ENCODE peak calls at places on chromosomes 16 and 17, in ten cellular contexts. One of them, this sample, is unnamed.

GRCh38 chr16:76277099-76278030 is at the start of gene CNTNAP4:
- DNase-seq in anterior cingulate cortex: peak
- DNase-seq in cardiac muscle cell: peak
- DNase-seq in neural progenitor cell: peak
- DNase-seq in T-cell: no peak
- DNase-seq in IMR-90: no peak
- DNase-seq in CD4-positive, CD25-positive, alpha-beta regulatory T cell: no peak
- DNase-seq in colonic mucosa: no peak
- DNase-seq in lower leg skin: peak
- DNase-seq in T follicular helper cell: no peak
- DNase-seq in this sample: no peak

GRCh38 chr16:17578921-17579876 is 108.4 kb upstream of the XYLT1 start:
- DNase-seq in anterior cingulate cortex: no peak
- DNase-seq in cardiac muscle cell: peak
- DNase-seq in neural progenitor cell: peak
- DNase-seq in T-cell: peak
- DNase-seq in IMR-90: peak
- DNase-seq in CD4-positive, CD25-positive, alpha-beta regulatory T cell: peak
- DNase-seq in colonic mucosa: peak
- DNase-seq in lower leg skin: peak
- DNase-seq in T follicular helper cell: peak
- DNase-seq in this sample: peak

GRCh38 chr17:7992516-7992915 is 9.9 kb upstream of the GUCY2D start:
- DNase-seq in anterior cingulate cortex: no peak
- DNase-seq in cardiac muscle cell: no peak
- DNase-seq in neural progenitor cell: no peak
- DNase-seq in T-cell: no peak
- DNase-seq in IMR-90: peak
- DNase-seq in CD4-positive, CD25-positive, alpha-beta regulatory T cell: no peak
- DNase-seq in colonic mucosa: no peak
- DNase-seq in lower leg skin: no peak
- DNase-seq in T follicular helper cell: no peak
- DNase-seq in this sample: no peak

GRCh38 chr17:82333279-82334171 is at the start of gene SECTM1:
- DNase-seq in anterior cingulate cortex: no peak
- DNase-seq in cardiac muscle cell: peak
- DNase-seq in neural progenitor cell: peak
- DNase-seq in T-cell: no peak
- DNase-seq in IMR-90: peak
- DNase-seq in CD4-positive, CD25-positive, alpha-beta regulatory T cell: no peak
- DNase-seq in colonic mucosa: peak
- DNase-seq in lower leg skin: peak
- DNase-seq in T follicular helper cell: no peak
- DNase-seq in this sample: no peak

GRCh38 chr17:50280068-50280467 is 5.8 kb downstream of the TMEM92 start:
- DNase-seq in anterior cingulate cortex: no peak
- DNase-seq in cardiac muscle cell: no peak
- DNase-seq in neural progenitor cell: no peak
- DNase-seq in T-cell: no peak
- DNase-seq in IMR-90: no peak
- DNase-seq in CD4-positive, CD25-positive, alpha-beta regulatory T cell: no peak
- DNase-seq in colonic mucosa: peak
- DNase-seq in lower leg skin: no peak
- DNase-seq in T follicular helper cell: no peak
- DNase-seq in this sample: no peak

GRCh38 chr16:64893386-64893785 is 228.5 kb downstream of the CDH11 start:
- DNase-seq in anterior cingulate cortex: no peak
- DNase-seq in cardiac muscle cell: no peak
- DNase-seq in neural progenitor cell: no peak
- DNase-seq in T-cell: no peak
- DNase-seq in IMR-90: peak
- DNase-seq in CD4-positive, CD25-positive, alpha-beta regulatory T cell: no peak
- DNase-seq in colonic mucosa: no peak
- DNase-seq in lower leg skin: no peak
- DNase-seq in T follicular helper cell: no peak
- DNase-seq in this sample: no peak

GRCh38 chr17:74663566-74663965 is 40.0 kb upstream of the CD300E start:
- DNase-seq in anterior cingulate cortex: no peak
- DNase-seq in cardiac muscle cell: peak
- DNase-seq in neural progenitor cell: no peak
- DNase-seq in T-cell: no peak
- DNase-seq in IMR-90: no peak
- DNase-seq in CD4-positive, CD25-positive, alpha-beta regulatory T cell: no peak
- DNase-seq in colonic mucosa: no peak
- DNase-seq in lower leg skin: no peak
- DNase-seq in T follicular helper cell: no peak
- DNase-seq in this sample: no peak

GRCh38 chr17:15920758-15921239 is 24.1 kb upstream of the ADORA2B start:
- DNase-seq in anterior cingulate cortex: no peak
- DNase-seq in cardiac muscle cell: peak
- DNase-seq in neural progenitor cell: no peak
- DNase-seq in T-cell: no peak
- DNase-seq in IMR-90: peak
- DNase-seq in CD4-positive, CD25-positive, alpha-beta regulatory T cell: no peak
- DNase-seq in colonic mucosa: no peak
- DNase-seq in lower leg skin: no peak
- DNase-seq in T follicular helper cell: no peak
- DNase-seq in this sample: no peak

GRCh38 chr17:45702666-45703266 is 81.4 kb upstream of the CRHR1 start:
- DNase-seq in anterior cingulate cortex: no peak
- DNase-seq in cardiac muscle cell: peak
- DNase-seq in neural progenitor cell: peak
- DNase-seq in T-cell: no peak
- DNase-seq in IMR-90: peak
- DNase-seq in CD4-positive, CD25-positive, alpha-beta regulatory T cell: no peak
- DNase-seq in colonic mucosa: no peak
- DNase-seq in lower leg skin: no peak
- DNase-seq in T follicular helper cell: no peak
- DNase-seq in this sample: no peak

GRCh38 chr17:21357281-21357680 is 18.9 kb upstream of the KCNJ12 start:
- DNase-seq in anterior cingulate cortex: no peak
- DNase-seq in cardiac muscle cell: no peak
- DNase-seq in neural progenitor cell: no peak
- DNase-seq in T-cell: no peak
- DNase-seq in IMR-90: no peak
- DNase-seq in CD4-positive, CD25-positive, alpha-beta regulatory T cell: no peak
- DNase-seq in colonic mucosa: no peak
- DNase-seq in lower leg skin: no peak
- DNase-seq in T follicular helper cell: no peak
- DNase-seq in this sample: no peak

GRCh38 chr17:8012045-8012580 is 9.7 kb downstream of the GUCY2D start:
- DNase-seq in anterior cingulate cortex: no peak
- DNase-seq in cardiac muscle cell: no peak
- DNase-seq in neural progenitor cell: no peak
- DNase-seq in T-cell: no peak
- DNase-seq in IMR-90: no peak
- DNase-seq in CD4-positive, CD25-positive, alpha-beta regulatory T cell: no peak
- DNase-seq in colonic mucosa: no peak
- DNase-seq in lower leg skin: no peak
- DNase-seq in T follicular helper cell: no peak
- DNase-seq in this sample: no peak

GRCh38 chr16:4535627-4536108 is 2.9 kb downstream of the CDIP1 start:
- DNase-seq in anterior cingulate cortex: no peak
- DNase-seq in cardiac muscle cell: no peak
- DNase-seq in neural progenitor cell: no peak
- DNase-seq in T-cell: no peak
- DNase-seq in IMR-90: no peak
- DNase-seq in CD4-positive, CD25-positive, alpha-beta regulatory T cell: no peak
- DNase-seq in colonic mucosa: no peak
- DNase-seq in lower leg skin: no peak
- DNase-seq in T follicular helper cell: no peak
- DNase-seq in this sample: no peak

GRCh38 chr16:48123104-48123788 is 32.5 kb downstream of the ABCC12 start:
- DNase-seq in anterior cingulate cortex: peak
- DNase-seq in cardiac muscle cell: peak
- DNase-seq in neural progenitor cell: no peak
- DNase-seq in T-cell: no peak
- DNase-seq in IMR-90: peak
- DNase-seq in CD4-positive, CD25-positive, alpha-beta regulatory T cell: no peak
- DNase-seq in colonic mucosa: no peak
- DNase-seq in lower leg skin: no peak
- DNase-seq in T follicular helper cell: no peak
- DNase-seq in this sample: no peak

GRCh38 chr16:29007865-29008593 is 23.2 kb downstream of the LAT start:
- DNase-seq in anterior cingulate cortex: no peak
- DNase-seq in cardiac muscle cell: peak
- DNase-seq in neural progenitor cell: no peak
- DNase-seq in T-cell: peak
- DNase-seq in IMR-90: peak
- DNase-seq in CD4-positive, CD25-positive, alpha-beta regulatory T cell: peak
- DNase-seq in colonic mucosa: no peak
- DNase-seq in lower leg skin: no peak
- DNase-seq in T follicular helper cell: peak
- DNase-seq in this sample: no peak

GRCh38 chr17:2835791-2836190 is 39.6 kb downstream of the RAP1GAP2 start:
- DNase-seq in anterior cingulate cortex: no peak
- DNase-seq in cardiac muscle cell: no peak
- DNase-seq in neural progenitor cell: no peak
- DNase-seq in T-cell: no peak
- DNase-seq in IMR-90: no peak
- DNase-seq in CD4-positive, CD25-positive, alpha-beta regulatory T cell: no peak
- DNase-seq in colonic mucosa: no peak
- DNase-seq in lower leg skin: no peak
- DNase-seq in T follicular helper cell: no peak
- DNase-seq in this sample: no peak

GRCh38 chr16:30351586-30352419 is 3.3 kb downstream of the CD2BP2 start:
- DNase-seq in anterior cingulate cortex: peak
- DNase-seq in cardiac muscle cell: peak
- DNase-seq in neural progenitor cell: no peak
- DNase-seq in T-cell: no peak
- DNase-seq in IMR-90: peak
- DNase-seq in CD4-positive, CD25-positive, alpha-beta regulatory T cell: no peak
- DNase-seq in colonic mucosa: peak
- DNase-seq in lower leg skin: no peak
- DNase-seq in T follicular helper cell: no peak
- DNase-seq in this sample: no peak

GRCh38 chr16:89308391-89309333 is 91.2 kb downstream of the ZNF778 start:
- DNase-seq in anterior cingulate cortex: no peak
- DNase-seq in cardiac muscle cell: no peak
- DNase-seq in neural progenitor cell: peak
- DNase-seq in T-cell: peak
- DNase-seq in IMR-90: no peak
- DNase-seq in CD4-positive, CD25-positive, alpha-beta regulatory T cell: peak
- DNase-seq in colonic mucosa: no peak
- DNase-seq in lower leg skin: no peak
- DNase-seq in T follicular helper cell: no peak
- DNase-seq in this sample: no peak

GRCh38 chr17:41065829-41066624 is at the start of gene KRTAP2-4:
- DNase-seq in anterior cingulate cortex: no peak
- DNase-seq in cardiac muscle cell: peak
- DNase-seq in neural progenitor cell: no peak
- DNase-seq in T-cell: no peak
- DNase-seq in IMR-90: peak
- DNase-seq in CD4-positive, CD25-positive, alpha-beta regulatory T cell: no peak
- DNase-seq in colonic mucosa: no peak
- DNase-seq in lower leg skin: no peak
- DNase-seq in T follicular helper cell: no peak
- DNase-seq in this sample: no peak

GRCh38 chr16:56814537-56815432 is 50.2 kb upstream of the SLC12A3 start:
- DNase-seq in anterior cingulate cortex: no peak
- DNase-seq in cardiac muscle cell: peak
- DNase-seq in neural progenitor cell: peak
- DNase-seq in T-cell: no peak
- DNase-seq in IMR-90: no peak
- DNase-seq in CD4-positive, CD25-positive, alpha-beta regulatory T cell: no peak
- DNase-seq in colonic mucosa: no peak
- DNase-seq in lower leg skin: no peak
- DNase-seq in T follicular helper cell: no peak
- DNase-seq in this sample: no peak

GRCh38 chr16:55628306-55628968 is 27.4 kb upstream of the SLC6A2 start:
- DNase-seq in anterior cingulate cortex: no peak
- DNase-seq in cardiac muscle cell: no peak
- DNase-seq in neural progenitor cell: no peak
- DNase-seq in T-cell: no peak
- DNase-seq in IMR-90: no peak
- DNase-seq in CD4-positive, CD25-positive, alpha-beta regulatory T cell: no peak
- DNase-seq in colonic mucosa: no peak
- DNase-seq in lower leg skin: no peak
- DNase-seq in T follicular helper cell: no peak
- DNase-seq in this sample: no peak

GRCh38 chr17:81294512-81295030 is 536 bp downstream of the SLC38A10 start:
- DNase-seq in anterior cingulate cortex: no peak
- DNase-seq in cardiac muscle cell: peak
- DNase-seq in neural progenitor cell: peak
- DNase-seq in T-cell: peak
- DNase-seq in IMR-90: peak
- DNase-seq in CD4-positive, CD25-positive, alpha-beta regulatory T cell: no peak
- DNase-seq in colonic mucosa: peak
- DNase-seq in lower leg skin: no peak
- DNase-seq in T follicular helper cell: no peak
- DNase-seq in this sample: no peak

GRCh38 chr17:29238133-29238850 is 8.4 kb upstream of the CRYBA1 start:
- DNase-seq in anterior cingulate cortex: no peak
- DNase-seq in cardiac muscle cell: peak
- DNase-seq in neural progenitor cell: no peak
- DNase-seq in T-cell: no peak
- DNase-seq in IMR-90: peak
- DNase-seq in CD4-positive, CD25-positive, alpha-beta regulatory T cell: no peak
- DNase-seq in colonic mucosa: no peak
- DNase-seq in lower leg skin: peak
- DNase-seq in T follicular helper cell: no peak
- DNase-seq in this sample: no peak

This sample was measured in naive B cell.